ENCODE peak calls at places on chromosomes 6 and 20, in five cellular contexts. One of them, this sample, is unnamed.

GRCh38 chr6:70901324-70901723 is 55.5 kb downstream of the B3GAT2 start:
- DNase-seq in A549: no peak
- DNase-seq in HepG2: no peak
- DNase-seq in K562: no peak
- DNase-seq in GM12878: no peak
- DNase-seq in this sample: no peak

GRCh38 chr6:81768150-81768942 is 15.9 kb upstream of the TENT5A start:
- DNase-seq in A549: no peak
- DNase-seq in HepG2: peak
- DNase-seq in K562: no peak
- DNase-seq in GM12878: no peak
- DNase-seq in this sample: no peak

GRCh38 chr20:63692436-63693078 is 3.9 kb upstream of the TNFRSF6B start:
- DNase-seq in A549: no peak
- DNase-seq in HepG2: no peak
- DNase-seq in K562: no peak
- DNase-seq in GM12878: no peak
- DNase-seq in this sample: no peak

GRCh38 chr6:30447237-30447636 is 42.1 kb upstream of the HLA-E start:
- DNase-seq in A549: peak
- DNase-seq in HepG2: peak
- DNase-seq in K562: no peak
- DNase-seq in GM12878: no peak
- DNase-seq in this sample: peak

GRCh38 chr6:34068462-34069044 is 77.3 kb downstream of the GRM4 start:
- DNase-seq in A549: no peak
- DNase-seq in HepG2: no peak
- DNase-seq in K562: no peak
- DNase-seq in GM12878: no peak
- DNase-seq in this sample: peak

GRCh38 chr20:57436223-57436545 is 45.0 kb downstream of the RBM38 start:
- DNase-seq in A549: no peak
- DNase-seq in HepG2: no peak
- DNase-seq in K562: no peak
- DNase-seq in GM12878: no peak
- DNase-seq in this sample: no peak

GRCh38 chr6:132813173-132813856 is 1.1 kb upstream of the RPS12 start:
- DNase-seq in A549: no peak
- DNase-seq in HepG2: peak
- DNase-seq in K562: peak
- DNase-seq in GM12878: no peak
- DNase-seq in this sample: peak

GRCh38 chr20:18276821-18277220 is 11.5 kb upstream of the ZNF133 start:
- DNase-seq in A549: peak
- DNase-seq in HepG2: peak
- DNase-seq in K562: peak
- DNase-seq in GM12878: no peak
- DNase-seq in this sample: peak

GRCh38 chr6:18425218-18425617 is 38.1 kb downstream of the RNF144B start:
- DNase-seq in A549: no peak
- DNase-seq in HepG2: no peak
- DNase-seq in K562: no peak
- DNase-seq in GM12878: no peak
- DNase-seq in this sample: no peak

GRCh38 chr20:47610247-47610944 is 108.7 kb downstream of the NCOA3 start:
- DNase-seq in A549: peak
- DNase-seq in HepG2: no peak
- DNase-seq in K562: peak
- DNase-seq in GM12878: peak
- DNase-seq in this sample: no peak

GRCh38 chr6:27778625-27779417 is 133.4 kb downstream of the OR2B2 start:
- DNase-seq in A549: no peak
- DNase-seq in HepG2: no peak
- DNase-seq in K562: no peak
- DNase-seq in GM12878: no peak
- DNase-seq in this sample: no peak

GRCh38 chr6:165511807-165512206 is 151.2 kb downstream of the PDE10A start:
- DNase-seq in A549: no peak
- DNase-seq in HepG2: no peak
- DNase-seq in K562: no peak
- DNase-seq in GM12878: peak
- DNase-seq in this sample: no peak

GRCh38 chr6:136921521-136921935 is 573 bp upstream of the SLC35D3 start:
- DNase-seq in A549: peak
- DNase-seq in HepG2: no peak
- DNase-seq in K562: no peak
- DNase-seq in GM12878: no peak
- DNase-seq in this sample: peak

GRCh38 chr6:29442670-29443184 is 3.6 kb downstream of the OR10C1 start:
- DNase-seq in A549: no peak
- DNase-seq in HepG2: no peak
- DNase-seq in K562: no peak
- DNase-seq in GM12878: no peak
- DNase-seq in this sample: no peak

GRCh38 chr6:44230034-44230675 is 6.8 kb downstream of the SLC29A1 start:
- DNase-seq in A549: no peak
- DNase-seq in HepG2: no peak
- DNase-seq in K562: no peak
- DNase-seq in GM12878: no peak
- DNase-seq in this sample: no peak

GRCh38 chr6:37491830-37492208 is 7.9 kb downstream of the CCDC167 start:
- DNase-seq in A549: no peak
- DNase-seq in HepG2: no peak
- DNase-seq in K562: no peak
- DNase-seq in GM12878: no peak
- DNase-seq in this sample: no peak

GRCh38 chr6:125984311-125984710 is 2.0 kb upstream of the TRMT11 start:
- DNase-seq in A549: no peak
- DNase-seq in HepG2: no peak
- DNase-seq in K562: no peak
- DNase-seq in GM12878: no peak
- DNase-seq in this sample: no peak

GRCh38 chr6:28537509-28538140 is 11.9 kb downstream of the GPX5 start:
- DNase-seq in A549: no peak
- DNase-seq in HepG2: no peak
- DNase-seq in K562: no peak
- DNase-seq in GM12878: peak
- DNase-seq in this sample: peak

GRCh38 chr6:100144991-100145390 is 151.0 kb upstream of the MCHR2 start:
- DNase-seq in A549: no peak
- DNase-seq in HepG2: no peak
- DNase-seq in K562: no peak
- DNase-seq in GM12878: no peak
- DNase-seq in this sample: no peak

GRCh38 chr6:150567360-150567759 is 32.3 kb upstream of the PLEKHG1 start:
- DNase-seq in A549: no peak
- DNase-seq in HepG2: peak
- DNase-seq in K562: no peak
- DNase-seq in GM12878: no peak
- DNase-seq in this sample: no peak

GRCh38 chr20:59955131-59955796 is 3.0 kb upstream of the CDH26 start:
- DNase-seq in A549: peak
- DNase-seq in HepG2: peak
- DNase-seq in K562: peak
- DNase-seq in GM12878: no peak
- DNase-seq in this sample: peak

GRCh38 chr6:21171801-21172200 is 421.8 kb upstream of the SOX4 start:
- DNase-seq in A549: no peak
- DNase-seq in HepG2: no peak
- DNase-seq in K562: no peak
- DNase-seq in GM12878: no peak
- DNase-seq in this sample: no peak

GRCh38 chr6:24460966-24461365 is 28.4 kb downstream of the GPLD1 start:
- DNase-seq in A549: no peak
- DNase-seq in HepG2: no peak
- DNase-seq in K562: no peak
- DNase-seq in GM12878: no peak
- DNase-seq in this sample: no peak

GRCh38 chr6:51910846-51911245 is 176.6 kb downstream of the PKHD1 start:
- DNase-seq in A549: no peak
- DNase-seq in HepG2: no peak
- DNase-seq in K562: no peak
- DNase-seq in GM12878: no peak
- DNase-seq in this sample: no peak

DNA sequence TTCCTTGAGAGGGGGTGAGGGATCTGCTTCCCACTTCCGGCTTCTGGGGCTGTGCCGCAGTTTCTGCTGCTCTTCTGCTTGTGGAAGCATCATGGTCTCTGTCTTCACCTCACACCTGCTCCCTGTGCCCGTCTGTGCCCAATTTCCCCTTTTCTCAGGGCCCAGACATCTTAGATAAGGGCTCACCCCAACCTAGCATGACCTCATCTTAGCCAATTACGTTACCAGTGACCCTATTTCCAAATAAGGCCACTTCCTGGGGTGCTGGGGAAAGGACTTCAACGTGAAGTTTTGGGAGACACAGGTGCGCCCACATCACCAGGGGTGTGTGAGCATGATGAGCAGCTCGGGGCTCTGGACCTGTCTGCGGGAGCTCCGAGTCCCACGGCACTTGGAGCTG is 20.7 kb upstream of the RBBP8NL start:
- DNase-seq in A549: no peak
- DNase-seq in HepG2: no peak
- DNase-seq in K562: no peak
- DNase-seq in GM12878: no peak
- DNase-seq in this sample: no peak
- H3K27ac ChIP-seq in A549: no peak
- H3K27ac ChIP-seq in HepG2: no peak
- H3K27ac ChIP-seq in K562: no peak
- H3K27ac ChIP-seq in GM12878: no peak
- H3K27ac ChIP-seq in this sample: no peak

GRCh38 chr6:157648561-157648960 is 174.5 kb upstream of the SNX9 start:
- DNase-seq in A549: no peak
- DNase-seq in HepG2: no peak
- DNase-seq in K562: no peak
- DNase-seq in GM12878: no peak
- DNase-seq in this sample: no peak
- TF ChIP-seq JUNB in A549: no peak
- TF ChIP-seq JUNB in HepG2: no peak
- TF ChIP-seq JUNB in K562: no peak
- TF ChIP-seq JUNB in GM12878: no peak
- TF ChIP-seq JUNB in this sample: no peak

GRCh38 chr6:169230322-169230665 is 23.4 kb downstream of the THBS2 start:
- DNase-seq in A549: no peak
- DNase-seq in HepG2: no peak
- DNase-seq in K562: no peak
- DNase-seq in GM12878: no peak
- DNase-seq in this sample: no peak

GRCh38 chr6:169230923-169231789 is 22.5 kb downstream of the THBS2 start:
- DNase-seq in A549: no peak
- DNase-seq in HepG2: no peak
- DNase-seq in K562: no peak
- DNase-seq in GM12878: no peak
- DNase-seq in this sample: no peak

GRCh38 chr6:169231790-169232506 is 21.7 kb downstream of the THBS2 start:
- DNase-seq in A549: no peak
- DNase-seq in HepG2: no peak
- DNase-seq in K562: no peak
- DNase-seq in GM12878: no peak
- DNase-seq in this sample: no peak

GRCh38 chr6:169227116-169227515 is 26.5 kb downstream of the THBS2 start:
- DNase-seq in A549: no peak
- DNase-seq in HepG2: no peak
- DNase-seq in K562: no peak
- DNase-seq in GM12878: no peak
- DNase-seq in this sample: no peak

GRCh38 chr6:169229611-169230321 is 23.9 kb downstream of the THBS2 start:
- DNase-seq in A549: no peak
- DNase-seq in HepG2: no peak
- DNase-seq in K562: no peak
- DNase-seq in GM12878: no peak
- DNase-seq in this sample: no peak
- H3K27ac ChIP-seq in A549: peak
- H3K27ac ChIP-seq in HepG2: no peak
- H3K27ac ChIP-seq in K562: no peak
- H3K27ac ChIP-seq in GM12878: no peak
- H3K27ac ChIP-seq in this sample: no peak

GRCh38 chr6:41042167-41042566 is at the start of gene TSPO2:
- DNase-seq in A549: no peak
- DNase-seq in HepG2: no peak
- DNase-seq in K562: no peak
- DNase-seq in GM12878: no peak
- DNase-seq in this sample: no peak
- TF ChIP-seq JUNB in A549: no peak
- TF ChIP-seq JUNB in HepG2: no peak
- TF ChIP-seq JUNB in K562: no peak
- TF ChIP-seq JUNB in GM12878: no peak
- TF ChIP-seq JUNB in this sample: no peak

GRCh38 chr6:35283361-35283760 is 14.3 kb upstream of the DEF6 start:
- DNase-seq in A549: no peak
- DNase-seq in HepG2: no peak
- DNase-seq in K562: no peak
- DNase-seq in GM12878: no peak
- DNase-seq in this sample: no peak
- H3K27ac ChIP-seq in A549: no peak
- H3K27ac ChIP-seq in HepG2: no peak
- H3K27ac ChIP-seq in K562: no peak
- H3K27ac ChIP-seq in GM12878: no peak
- H3K27ac ChIP-seq in this sample: no peak

DNA sequence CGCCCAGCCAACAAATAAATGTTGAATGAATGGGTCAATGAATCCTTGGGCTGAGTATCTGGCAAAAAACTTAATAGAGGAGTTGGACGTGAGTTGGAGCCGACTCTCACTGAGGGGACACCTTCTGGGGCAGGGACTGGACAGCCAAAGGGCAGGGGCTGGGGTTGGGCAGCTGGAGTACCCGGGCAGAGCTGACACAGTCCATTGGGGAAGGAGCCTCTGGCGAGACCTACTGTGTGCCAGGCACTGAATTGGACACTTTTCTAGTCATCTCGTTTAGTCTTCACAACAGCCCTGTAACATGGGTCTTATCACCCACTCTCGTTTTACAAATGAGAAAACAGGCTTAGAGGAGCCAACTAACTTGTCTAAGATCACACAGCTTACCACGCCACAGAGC is 4.7 kb upstream of the MAPK13 start:
- DNase-seq in A549: no peak
- DNase-seq in HepG2: no peak
- DNase-seq in K562: no peak
- DNase-seq in GM12878: no peak
- DNase-seq in this sample: no peak
- TF ChIP-seq JUNB in A549: no peak
- TF ChIP-seq JUNB in HepG2: no peak
- TF ChIP-seq JUNB in K562: no peak
- TF ChIP-seq JUNB in GM12878: no peak
- TF ChIP-seq JUNB in this sample: no peak

DNA sequence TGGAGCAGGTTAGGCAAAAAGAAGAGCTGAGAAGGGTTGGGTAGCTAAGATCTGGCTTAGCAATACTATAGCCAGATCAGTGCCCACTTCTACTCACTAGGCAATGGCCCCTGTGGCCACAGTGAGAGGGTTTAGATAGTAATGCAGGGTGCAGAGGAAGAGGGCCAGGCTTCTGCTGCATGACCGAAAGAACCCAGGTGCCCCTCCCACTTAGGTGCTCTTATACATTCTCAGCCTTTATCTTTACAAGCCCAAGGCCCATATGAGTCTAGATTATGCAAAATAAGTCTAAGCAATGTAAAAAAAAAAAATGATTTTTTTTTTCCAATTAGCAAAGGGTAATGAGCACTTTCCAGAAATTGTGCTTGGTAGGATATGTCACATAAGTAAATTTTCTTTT is 171.3 kb downstream of the CD24 start:
- DNase-seq in A549: no peak
- DNase-seq in HepG2: no peak
- DNase-seq in K562: no peak
- DNase-seq in GM12878: no peak
- DNase-seq in this sample: no peak
- H3K27ac ChIP-seq in A549: no peak
- H3K27ac ChIP-seq in HepG2: no peak
- H3K27ac ChIP-seq in K562: no peak
- H3K27ac ChIP-seq in GM12878: no peak
- H3K27ac ChIP-seq in this sample: peak